ENCODE peak calls at places on chromosomes 2 and 18, in ten cellular contexts. G is CD8-positive, alpha-beta memory T cell; Z is uterus; U is heart right ventricle; Q is IMR-90; P is PC-9; J is hepatocyte; X is mammary epithelial cell; Y is tibial nerve; H is mesendoderm. K is an unnamed sample. For H3K4me1 and H3K36me3, the result is how much of the 10 kb centered on the place peaks cover.

GRCh38 chr2:54634564-54635511 is 88.6 kb upstream of the EML6 start:
- DNase-seq in G (no peak), Z (no peak), U (peak), Q (peak), P (peak), J (no peak), X (peak), Y (no peak), H (peak), K (no peak)

GRCh38 chr18:25727281-25727680 is 363.1 kb downstream of the SS18 start:
- DNase-seq in G (peak), Z (no peak), U (no peak), Q (peak), P (no peak), J (no peak), X (no peak), Y (no peak), H (peak), K (no peak)

GRCh38 chr2:74261204-74261864 is 62.9 kb downstream of the MTHFD2 start:
- DNase-seq in G (no peak), Z (peak), U (peak), Q (no peak), P (peak), J (peak), X (peak), Y (no peak), H (peak), K (no peak)

GRCh38 chr2:212494413-212495020 is 44.1 kb downstream of the ERBB4 start:
- DNase-seq in G (no peak), Z (no peak), U (no peak), Q (no peak), P (no peak), J (no peak), X (no peak), Y (no peak), H (no peak), K (no peak)

GRCh38 chr2:20930928-20931327 is 108.0 kb upstream of the LDAH start:
- DNase-seq in G (no peak), Z (no peak), U (no peak), Q (peak), P (no peak), J (peak), X (peak), Y (no peak), H (no peak), K (no peak)

GRCh38 chr2:97695744-97696143 is 17.6 kb upstream of the ZAP70 start:
- DNase-seq in G (no peak), Z (no peak), U (no peak), Q (no peak), P (no peak), J (no peak), X (no peak), Y (no peak), H (no peak), K (no peak)

GRCh38 chr2:75606851-75607798 is 39.5 kb upstream of the MRPL19 start:
- DNase-seq in G (no peak), Z (no peak), U (no peak), Q (peak), P (no peak), J (no peak), X (peak), Y (no peak), H (no peak), K (no peak)

GRCh38 chr2:15776629-15776919 is 163.8 kb upstream of the MYCN start:
- DNase-seq in G (no peak), Z (no peak), U (no peak), Q (no peak), P (no peak), J (no peak), X (no peak), Y (no peak), H (no peak), K (no peak)

GRCh38 chr2:176491172-176491904 is 222.1 kb downstream of the MTX2 start:
- DNase-seq in G (peak), Z (peak), U (peak), Q (peak), P (peak), J (peak), X (peak), Y (peak), H (peak), K (no peak)

GRCh38 chr2:232473467-232473890 is 14.2 kb downstream of the ECEL1 start:
- DNase-seq in G (no peak), Z (no peak), U (no peak), Q (no peak), P (no peak), J (no peak), X (no peak), Y (no peak), H (no peak), K (no peak)

GRCh38 chr2:156675896-156676295 is 239.7 kb downstream of the GPD2 start:
- DNase-seq in G (no peak), Z (no peak), U (no peak), Q (no peak), P (no peak), J (no peak), X (no peak), Y (no peak), H (no peak), K (no peak)

GRCh38 chr18:58091099-58091611 is 47.1 kb downstream of the NEDD4L start:
- DNase-seq in G (no peak), Z (no peak), U (no peak), Q (no peak), P (peak), J (no peak), X (peak), Y (no peak), H (no peak), K (no peak)

GRCh38 chr2:105828543-105828942 is 83.8 kb downstream of the NCK2 start:
- DNase-seq in G (no peak), Z (no peak), U (no peak), Q (no peak), P (no peak), J (no peak), X (no peak), Y (no peak), H (no peak), K (no peak)

GRCh38 chr2:18387479-18388206 is 172.8 kb downstream of the RDH14 start:
- DNase-seq in G (peak), Z (peak), U (peak), Q (peak), P (peak), J (peak), X (peak), Y (peak), H (peak), K (peak)

GRCh38 chr2:58448065-58448507 is 207.0 kb upstream of the FANCL start:
- DNase-seq in G (no peak), Z (peak), U (peak), Q (peak), P (peak), J (peak), X (peak), Y (no peak), H (peak), K (no peak)

GRCh38 chr2:121866789-121867188 is 111.3 kb downstream of the TSN start:
- DNase-seq in G (no peak), Z (no peak), U (no peak), Q (peak), P (no peak), J (no peak), X (no peak), Y (no peak), H (no peak), K (no peak)

GRCh38 chr2:31270136-31270535 is 36.2 kb downstream of the EHD3 start:
- DNase-seq in G (no peak), Z (no peak), U (no peak), Q (peak), P (no peak), J (no peak), X (peak), Y (no peak), H (no peak), K (no peak)

GRCh38 chr2:107712857-107713256 is 113.8 kb upstream of the RGPD4 start:
- DNase-seq in G (no peak), Z (no peak), U (no peak), Q (no peak), P (no peak), J (no peak), X (no peak), Y (no peak), H (no peak), K (no peak)

GRCh38 chr2:8058652-8059051 is 623.2 kb upstream of the ID2 start:
- DNase-seq in G (no peak), Z (no peak), U (no peak), Q (no peak), P (no peak), J (no peak), X (no peak), Y (no peak), H (no peak), K (no peak)

GRCh38 chr2:71934320-71934593 is 213.4 kb downstream of the CYP26B1 start:
- DNase-seq in G (no peak), Z (no peak), U (no peak), Q (no peak), P (no peak), J (no peak), X (no peak), Y (no peak), H (no peak), K (no peak)

GRCh38 chr2:71936076-71937030 is 211.3 kb downstream of the CYP26B1 start:
- DNase-seq in G (no peak), Z (no peak), U (no peak), Q (no peak), P (no peak), J (no peak), X (no peak), Y (no peak), H (no peak), K (no peak)

GRCh38 chr2:71933467-71934319 is 214.0 kb downstream of the CYP26B1 start:
- DNase-seq in G (no peak), Z (no peak), U (no peak), Q (no peak), P (no peak), J (no peak), X (peak), Y (no peak), H (peak), K (no peak)

GRCh38 chr2:71934595-71935263 is 212.9 kb downstream of the CYP26B1 start:
- DNase-seq in G (no peak), Z (peak), U (no peak), Q (no peak), P (no peak), J (no peak), X (no peak), Y (no peak), H (peak), K (no peak)

DNA sequence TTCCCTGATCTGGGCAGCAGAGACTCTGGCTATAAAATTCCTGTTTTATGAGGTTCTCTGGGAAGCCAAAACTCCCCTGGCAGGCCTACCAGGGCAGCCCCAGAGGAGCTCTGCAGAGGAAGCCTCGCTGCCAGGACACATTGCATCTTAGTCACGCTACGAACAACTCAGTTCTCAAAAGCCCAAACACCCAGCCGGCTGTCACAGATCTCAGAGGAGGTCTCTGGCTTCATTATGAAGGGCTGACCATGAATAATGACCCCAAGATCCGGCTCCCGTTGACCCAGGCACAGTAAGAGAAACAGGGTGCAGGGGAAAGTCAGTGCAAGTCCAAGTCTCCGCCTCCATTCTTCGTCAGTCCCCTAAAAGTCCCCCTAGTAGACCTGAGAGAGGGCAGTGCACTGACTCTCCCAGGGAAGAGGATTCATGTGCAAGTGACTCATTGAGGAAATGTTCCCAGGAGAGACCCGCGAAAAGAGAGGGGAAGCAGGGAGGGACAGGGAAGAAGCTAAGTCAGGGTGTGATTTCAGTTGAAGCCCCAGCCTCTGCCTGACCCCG is 212.3 kb downstream of the CYP26B1 start:
- DNase-seq in G (no peak), Z (peak), U (no peak), Q (no peak), P (no peak), J (no peak), X (no peak), Y (peak), H (no peak), K (no peak)
- H3K27ac ChIP-seq in G (no peak), Z (no peak), U (no peak), Q (no peak), P (no peak), J (no peak), X (no peak), Y (peak), H (no peak), K (no peak)

DNA sequence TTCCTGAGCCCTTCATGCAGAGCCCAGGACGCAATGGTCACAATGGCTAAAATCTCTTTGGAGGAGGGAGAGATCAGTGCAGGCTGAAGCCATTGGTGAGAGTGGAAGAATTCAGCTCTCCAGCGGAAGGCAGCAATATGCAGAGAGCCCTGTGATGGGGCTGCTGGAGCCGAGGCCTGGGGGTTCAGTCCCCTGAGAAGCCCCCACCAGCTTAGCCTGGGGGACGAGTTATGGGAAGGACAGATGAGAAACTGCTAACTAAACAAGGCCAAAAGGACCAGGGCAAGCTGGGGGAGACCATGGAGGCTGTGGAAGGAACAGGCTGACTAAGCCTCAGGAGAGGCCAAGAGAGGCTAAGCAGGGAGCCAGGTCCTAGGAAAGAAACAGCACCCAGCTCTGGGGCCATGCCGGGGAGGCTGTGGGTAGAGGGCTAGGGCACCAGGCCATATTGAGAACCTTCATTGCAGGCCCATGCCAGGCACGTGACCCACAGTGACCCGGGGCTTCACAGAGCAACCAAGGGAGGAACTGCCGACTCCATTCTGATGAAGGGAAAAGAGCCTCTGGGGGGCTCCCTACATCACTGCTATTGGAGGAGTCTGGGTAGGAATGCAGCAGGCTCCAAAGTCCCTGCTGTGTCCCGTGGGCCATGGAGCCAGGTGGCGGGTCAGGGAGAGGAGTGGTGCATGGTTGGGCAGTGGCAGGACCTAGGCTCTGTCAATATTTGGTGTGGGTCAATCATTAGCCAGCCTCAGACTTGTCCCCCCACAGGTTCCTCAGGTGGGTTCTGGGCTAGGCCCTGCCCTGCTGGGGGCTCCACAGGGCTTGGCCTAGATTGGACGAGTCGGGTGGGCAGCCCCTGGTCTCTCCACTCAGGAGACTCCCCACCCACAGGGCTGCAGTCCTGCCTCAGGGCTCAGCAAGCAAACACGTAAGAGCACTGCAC is 19.8 kb downstream of the PROC start:
- DNase-seq in G (no peak), Z (no peak), U (no peak), Q (no peak), P (no peak), J (peak), X (no peak), Y (no peak), H (peak), K (no peak)
- H3K4me1 ChIP-seq in G (under half), Z (under half), U (under half), Q (under half), P (under half), J (under half), X (under half), Y (under half), H (under half), K (under half)

GRCh38 chr2:203476881-203477280 is 58.2 kb downstream of the RAPH1 start:
- DNase-seq in G (no peak), Z (no peak), U (no peak), Q (no peak), P (no peak), J (no peak), X (peak), Y (no peak), H (no peak), K (no peak)
- H3K36me3 ChIP-seq in G (under half), Z (under half), U (under half), Q (under half), P (under half), J (under half), X (under half), Y (under half), H (under half), K (under half)

DNA sequence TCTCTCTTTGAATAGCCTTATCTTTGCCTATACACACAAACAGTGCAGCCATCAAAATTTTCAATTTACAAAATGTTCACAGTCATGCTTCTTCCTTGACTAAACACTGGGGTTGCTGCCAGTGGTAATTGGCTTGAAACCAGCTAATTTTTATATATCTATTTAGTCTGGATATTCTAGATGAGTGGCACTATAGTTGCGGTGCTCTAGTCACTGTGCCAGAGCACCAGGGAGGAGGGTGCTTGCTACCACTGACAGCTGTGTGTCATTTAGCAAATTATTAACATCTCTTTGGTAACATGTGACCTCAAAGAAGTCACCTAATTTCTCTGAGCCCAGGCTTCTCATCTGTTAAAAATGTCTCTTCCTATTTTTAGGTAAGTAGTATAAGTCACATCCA is 130.4 kb downstream of the MEIS1 start:
- DNase-seq in G (no peak), Z (no peak), U (no peak), Q (peak), P (no peak), J (no peak), X (no peak), Y (no peak), H (no peak), K (no peak)
- H3K27ac ChIP-seq in G (no peak), Z (peak), U (no peak), Q (no peak), P (no peak), J (no peak), X (no peak), Y (no peak), H (no peak), K (no peak)

GRCh38 chr2:71481111-71481510 is 27.8 kb downstream of the DYSF start:
- DNase-seq in G (no peak), Z (no peak), U (no peak), Q (no peak), P (no peak), J (no peak), X (no peak), Y (no peak), H (no peak), K (no peak)

GRCh38 chr2:71482055-71482454 is 28.7 kb downstream of the DYSF start:
- DNase-seq in G (no peak), Z (no peak), U (no peak), Q (no peak), P (no peak), J (no peak), X (no peak), Y (no peak), H (no peak), K (no peak)

GRCh38 chr2:71484354-71484753 is 31.0 kb downstream of the DYSF start:
- DNase-seq in G (no peak), Z (no peak), U (no peak), Q (no peak), P (no peak), J (no peak), X (no peak), Y (no peak), H (no peak), K (no peak)

GRCh38 chr2:71486881-71487640 is 33.7 kb downstream of the DYSF start:
- DNase-seq in G (no peak), Z (no peak), U (no peak), Q (no peak), P (no peak), J (no peak), X (no peak), Y (no peak), H (no peak), K (no peak)

DNA sequence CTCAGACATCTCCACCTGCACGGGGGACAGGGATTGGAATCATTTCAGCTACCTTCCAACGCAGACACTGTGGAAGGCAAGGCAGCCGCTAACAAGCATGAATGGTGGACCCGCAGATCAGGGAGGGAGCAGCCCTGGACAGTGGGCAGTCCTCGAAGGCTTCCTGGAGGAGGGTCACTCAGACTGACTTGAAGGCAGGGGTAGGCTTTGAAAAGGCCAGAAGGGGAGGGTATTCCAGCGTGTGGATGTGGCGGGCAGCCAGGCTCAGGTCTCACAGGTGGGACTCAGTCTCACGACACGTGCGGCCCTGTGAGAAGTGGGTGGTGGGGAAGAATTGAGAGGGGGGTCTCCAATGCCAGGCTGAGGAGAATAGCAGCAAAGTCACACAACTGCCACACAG is 29.9 kb downstream of the DYSF start:
- DNase-seq in G (no peak), Z (no peak), U (no peak), Q (no peak), P (no peak), J (no peak), X (no peak), Y (no peak), H (no peak), K (no peak)
- H3K4me1 ChIP-seq in G (under half), Z (under half), U (under half), Q (under half), P (under half), J (under half), X (under half), Y (under half), H (under half), K (under half)